ENCODE peak calls at places on chromosome 14, in four cellular contexts. W is right atrium auricular region, S is astrocyte, R is SW480. B is an unnamed sample.

GRCh38 chr14:20434701-20435453 is 1.1 kb downstream of the KLHL33 start:
- DNase-seq in W (peak; percentile 64), S (no peak), R (no peak), B (no peak)

GRCh38 chr14:104638190-104638589 is 33.6 kb upstream of the TMEM179 start:
- DNase-seq in W (no peak), S (no peak), R (no peak), B (no peak)

GRCh38 chr14:65045691-65046090 is 56.6 kb downstream of the MAX start:
- DNase-seq in W (no peak), S (no peak), R (no peak), B (no peak)

GRCh38 chr14:74867673-74868072 is 8.3 kb downstream of the PROX2 start:
- DNase-seq in W (peak; percentile 79), S (peak; percentile 51), R (no peak), B (no peak)

GRCh38 chr14:104350463-104351185 is 212.2 kb downstream of the KIF26A start:
- DNase-seq in W (no peak), S (no peak), R (no peak), B (no peak)

GRCh38 chr14:76710093-76711010 is 50.9 kb upstream of the VASH1 start:
- DNase-seq in W (no peak), S (peak; percentile 16), R (peak; percentile 62), B (no peak)

GRCh38 chr14:65594882-65595237 is 182.3 kb downstream of the FUT8 start:
- DNase-seq in W (no peak), S (no peak), R (no peak), B (no peak)

GRCh38 chr14:74492413-74493342 is at the start of gene NPC2:
- DNase-seq in W (no peak), S (no peak), R (no peak), B (no peak)

GRCh38 chr14:73741876-73742519 is 27.8 kb upstream of the PNMA1 start:
- DNase-seq in W (no peak), S (no peak), R (no peak), B (no peak)

GRCh38 chr14:88359500-88359899 is 26.0 kb upstream of the SPATA7 start:
- DNase-seq in W (no peak), S (no peak), R (no peak), B (no peak)

GRCh38 chr14:59356298-59356697 is 108.9 kb downstream of the GPR135 start:
- DNase-seq in W (no peak), S (no peak), R (no peak), B (no peak)

GRCh38 chr14:63283501-63284248 is 35.1 kb downstream of the GPHB5 start:
- DNase-seq in W (no peak), S (no peak), R (no peak), B (no peak)

GRCh38 chr14:67934087-67934486 is 114.5 kb downstream of the RAD51B start:
- DNase-seq in W (no peak), S (peak; percentile 78), R (peak; percentile 82), B (no peak)

B was measured in Caco-2.